ENCODE peak calls at places on chromosomes 2 and 18, in four cellular contexts. X is K562, B is HepG2, A is H1. I is an unnamed sample.

GRCh38 chr2:226447896-226448295 is 351.7 kb downstream of the IRS1 start:
- DNase-seq in X (no peak), B (no peak), A (no peak), I (no peak)

GRCh38 chr2:228599781-228600180 is 418.3 kb upstream of the SPHKAP start:
- DNase-seq in X (no peak), B (no peak), A (no peak), I (no peak)

GRCh38 chr2:187826023-187826422 is 271.8 kb upstream of the TFPI start:
- DNase-seq in X (no peak), B (no peak), A (no peak), I (no peak)

GRCh38 chr2:66437601-66438497 is 2.9 kb downstream of the MEIS1 start:
- DNase-seq in X (no peak), B (no peak), A (no peak), I (no peak)

GRCh38 chr18:46293699-46294300 is 189.6 kb downstream of the HAUS1 start:
- DNase-seq in X (no peak), B (no peak), A (no peak), I (no peak)

GRCh38 chr18:58320907-58321561 is 277.0 kb downstream of the NEDD4L start:
- DNase-seq in X (no peak), B (no peak), A (no peak), I (no peak)

GRCh38 chr2:2743164-2743571 is 412.1 kb upstream of the MYT1L start:
- DNase-seq in X (no peak), B (no peak), A (no peak), I (no peak)

GRCh38 chr2:204353823-204354222 is 191.5 kb upstream of the PARD3B start:
- DNase-seq in X (no peak), B (no peak), A (no peak), I (no peak)

GRCh38 chr2:64202206-64202864 is 58.1 kb upstream of the PELI1 start:
- DNase-seq in X (no peak), B (no peak), A (no peak), I (peak)

GRCh38 chr18:26450989-26451682 is 97.2 kb downstream of the KCTD1 start:
- DNase-seq in X (no peak), B (no peak), A (no peak), I (no peak)

GRCh38 chr2:132598536-132598935 is 71.5 kb downstream of the LYPD1 start:
- DNase-seq in X (no peak), B (no peak), A (no peak), I (no peak)

GRCh38 chr2:150122871-150123588 is 364.4 kb downstream of the RND3 start:
- DNase-seq in X (no peak), B (no peak), A (no peak), I (no peak)

GRCh38 chr18:13450289-13451207 is 232.0 kb downstream of the LDLRAD4 start:
- DNase-seq in X (no peak), B (no peak), A (no peak), I (no peak)

GRCh38 chr18:48767090-48767670 is 183.6 kb downstream of the SMAD7 start:
- DNase-seq in X (no peak), B (no peak), A (no peak), I (no peak)

GRCh38 chr2:189799531-189799930 is 15.3 kb downstream of the PMS1 start:
- DNase-seq in X (no peak), B (no peak), A (no peak), I (no peak)

GRCh38 chr2:176455865-176456291 is 186.6 kb downstream of the MTX2 start:
- DNase-seq in X (no peak), B (no peak), A (no peak), I (no peak)

GRCh38 chr2:148917431-148917830 is 42.4 kb downstream of the KIF5C start:
- DNase-seq in X (no peak), B (no peak), A (no peak), I (no peak)

GRCh38 chr2:71517851-71518250 is 64.5 kb downstream of the DYSF start:
- DNase-seq in X (no peak), B (no peak), A (no peak), I (no peak)

GRCh38 chr2:152847067-152847466 is 128.6 kb downstream of the ARL6IP6 start:
- DNase-seq in X (no peak), B (no peak), A (no peak), I (no peak)

GRCh38 chr18:34890486-34891085 is 150.6 kb upstream of the MAPRE2 start:
- DNase-seq in X (no peak), B (no peak), A (no peak), I (no peak)

GRCh38 chr18:34886162-34886561 is 155.1 kb upstream of the MAPRE2 start:
- DNase-seq in X (no peak), B (no peak), A (no peak), I (no peak)

GRCh38 chr18:34884456-34884855 is 156.8 kb upstream of the MAPRE2 start:
- DNase-seq in X (no peak), B (no peak), A (no peak), I (no peak)

GRCh38 chr18:34892379-34892778 is 148.8 kb upstream of the MAPRE2 start:
- DNase-seq in X (no peak), B (no peak), A (no peak), I (no peak)

DNA sequence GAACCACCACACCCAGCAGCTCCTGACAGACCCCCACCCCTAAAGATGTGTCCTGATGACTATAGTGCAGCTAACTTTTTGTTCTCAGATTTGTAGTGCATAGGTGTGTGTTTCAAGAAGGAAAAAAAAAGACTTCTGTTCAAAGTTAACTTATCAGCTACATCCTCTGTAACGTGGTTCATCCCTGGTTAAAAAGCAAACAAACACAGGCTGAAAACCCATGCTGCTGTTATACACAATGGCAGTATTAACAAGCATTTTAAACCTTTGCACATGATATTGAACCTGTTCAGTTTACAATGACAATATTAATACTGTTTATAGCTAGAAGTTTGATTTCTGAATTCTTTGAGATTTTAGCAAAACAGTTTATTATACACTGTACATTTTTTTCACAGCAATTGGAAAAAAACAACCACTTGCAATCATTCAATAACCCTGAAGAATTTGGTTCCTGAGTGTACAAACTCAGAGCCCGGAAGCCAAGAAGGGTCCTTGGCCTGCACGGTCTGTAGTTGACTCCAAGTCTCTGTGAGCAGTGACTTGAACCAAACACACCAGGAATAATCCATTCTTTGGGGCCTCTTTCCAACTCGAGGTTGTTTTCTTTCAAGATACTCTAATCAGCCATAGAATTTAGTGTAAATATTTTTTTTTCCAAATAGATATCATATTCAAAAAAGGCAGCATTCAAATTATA is 153.2 kb upstream of the MAPRE2 start:
- DNase-seq in X (no peak), B (peak), A (no peak), I (no peak)
- TF ChIP-seq PHF8 in X (no peak), B (no peak), A (no peak), I (no peak)

GRCh38 chr2:101678379-101678778 is 19.1 kb upstream of the MAP4K4 start:
- DNase-seq in X (no peak), B (no peak), A (no peak), I (no peak)

GRCh38 chr2:101673920-101674319 is 23.6 kb upstream of the MAP4K4 start:
- DNase-seq in X (no peak), B (peak), A (no peak), I (no peak)

GRCh38 chr2:101677657-101678056 is 19.9 kb upstream of the MAP4K4 start:
- DNase-seq in X (no peak), B (no peak), A (no peak), I (no peak)

GRCh38 chr2:101672047-101672446 is 25.5 kb upstream of the MAP4K4 start:
- DNase-seq in X (no peak), B (no peak), A (no peak), I (no peak)

DNA sequence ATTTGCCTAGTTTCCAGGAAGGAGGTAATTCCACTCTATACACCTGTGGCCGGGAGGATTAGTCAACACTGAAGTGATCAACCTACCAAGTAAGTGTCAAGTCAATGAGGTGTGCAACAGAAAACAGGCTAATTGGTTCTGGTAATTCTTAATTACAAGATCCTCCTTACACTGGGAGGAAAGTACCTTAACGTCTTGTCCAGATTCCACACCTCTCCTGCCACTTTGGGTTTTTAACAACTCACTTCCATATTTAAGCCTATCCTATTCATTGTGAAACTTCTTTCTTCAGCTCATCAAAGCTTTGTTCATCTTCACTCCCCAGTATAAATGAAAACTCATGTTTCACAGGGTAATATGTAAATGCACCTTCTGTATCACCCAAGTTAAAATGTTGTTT is 22.0 kb upstream of the MAP4K4 start:
- DNase-seq in X (no peak), B (no peak), A (no peak), I (no peak)
- TF ChIP-seq PHF8 in X (no peak), B (no peak), A (no peak), I (no peak)

DNA sequence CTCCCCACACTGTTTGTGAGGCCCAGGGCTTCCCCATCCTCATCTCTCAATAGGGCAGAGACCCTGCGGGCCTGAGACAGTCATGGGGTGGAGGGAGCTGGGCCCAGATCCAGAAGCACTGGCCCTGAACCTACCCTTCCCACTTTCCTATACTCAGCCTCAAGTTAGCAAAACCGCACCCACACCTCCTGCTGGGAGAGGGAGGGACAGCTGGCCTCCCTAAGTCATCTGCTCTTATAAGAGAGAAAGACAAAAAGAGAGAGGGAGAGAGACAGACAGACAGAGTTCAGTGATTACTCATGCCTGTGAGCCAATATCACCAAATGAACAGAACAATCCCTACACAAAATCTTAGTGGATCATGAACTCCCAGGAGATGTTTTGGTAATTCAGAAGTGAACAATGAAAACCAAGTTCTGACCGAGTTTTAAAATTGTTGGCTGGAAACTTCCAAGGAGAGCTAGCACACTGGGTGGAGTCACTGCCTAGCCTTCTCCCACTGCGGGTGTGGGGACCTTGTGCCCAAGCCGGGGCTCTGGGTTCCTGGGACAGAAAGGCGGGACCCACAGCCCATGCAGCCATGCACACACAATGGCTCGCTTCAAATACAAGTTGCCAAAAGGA is 130.5 kb downstream of the PXDN start:
- DNase-seq in X (no peak), B (no peak), A (no peak), I (no peak)
- TF ChIP-seq PHF8 in X (no peak), B (no peak), A (no peak), I (no peak)

GRCh38 chr2:38581193-38582147 is 21.3 kb downstream of the HNRNPLL start:
- DNase-seq in X (peak), B (peak), A (no peak), I (peak)
- TF ChIP-seq PHF8 in X (no peak), B (no peak), A (no peak), I (no peak)

DNA sequence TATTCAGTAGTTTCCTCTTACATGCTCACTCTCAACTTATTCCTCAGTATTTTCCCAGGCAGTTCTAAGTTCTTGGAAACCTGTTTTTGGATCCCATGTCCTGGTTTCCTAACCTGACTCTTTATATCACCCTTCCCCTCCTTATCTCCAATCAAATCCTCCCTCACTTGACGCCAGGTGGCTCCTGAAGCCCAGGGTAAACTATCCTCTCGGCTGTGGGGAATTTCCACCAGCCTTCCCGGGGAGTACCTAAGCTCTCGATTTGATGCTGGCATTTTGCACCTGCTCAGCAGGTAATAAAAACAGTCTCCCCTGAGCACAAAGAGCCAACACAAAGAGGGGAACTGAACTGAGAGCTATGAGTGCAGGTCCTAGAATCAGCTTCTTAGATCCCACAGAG is 538.0 kb downstream of the SLC4A3 start:
- DNase-seq in X (no peak), B (no peak), A (peak), I (no peak)
- TF ChIP-seq PHF8 in X (no peak), B (no peak), A (no peak), I (no peak)

GRCh38 chr2:105235388-105236059 is 6.0 kb upstream of the GPR45 start:
- DNase-seq in X (peak), B (peak), A (peak), I (peak)

GRCh38 chr2:105239924-105240323 is 1.6 kb upstream of the GPR45 start:
- DNase-seq in X (no peak), B (no peak), A (no peak), I (no peak)

GRCh38 chr2:105237045-105237765 is 4.3 kb upstream of the GPR45 start:
- DNase-seq in X (no peak), B (no peak), A (no peak), I (no peak)

GRCh38 chr2:105238664-105239240 is 2.8 kb upstream of the GPR45 start:
- DNase-seq in X (no peak), B (no peak), A (no peak), I (no peak)

GRCh38 chr2:105236060-105236424 is 5.5 kb upstream of the GPR45 start:
- DNase-seq in X (no peak), B (no peak), A (no peak), I (no peak)
- TF ChIP-seq PHF8 in X (no peak), B (no peak), A (no peak), I (no peak)

DNA sequence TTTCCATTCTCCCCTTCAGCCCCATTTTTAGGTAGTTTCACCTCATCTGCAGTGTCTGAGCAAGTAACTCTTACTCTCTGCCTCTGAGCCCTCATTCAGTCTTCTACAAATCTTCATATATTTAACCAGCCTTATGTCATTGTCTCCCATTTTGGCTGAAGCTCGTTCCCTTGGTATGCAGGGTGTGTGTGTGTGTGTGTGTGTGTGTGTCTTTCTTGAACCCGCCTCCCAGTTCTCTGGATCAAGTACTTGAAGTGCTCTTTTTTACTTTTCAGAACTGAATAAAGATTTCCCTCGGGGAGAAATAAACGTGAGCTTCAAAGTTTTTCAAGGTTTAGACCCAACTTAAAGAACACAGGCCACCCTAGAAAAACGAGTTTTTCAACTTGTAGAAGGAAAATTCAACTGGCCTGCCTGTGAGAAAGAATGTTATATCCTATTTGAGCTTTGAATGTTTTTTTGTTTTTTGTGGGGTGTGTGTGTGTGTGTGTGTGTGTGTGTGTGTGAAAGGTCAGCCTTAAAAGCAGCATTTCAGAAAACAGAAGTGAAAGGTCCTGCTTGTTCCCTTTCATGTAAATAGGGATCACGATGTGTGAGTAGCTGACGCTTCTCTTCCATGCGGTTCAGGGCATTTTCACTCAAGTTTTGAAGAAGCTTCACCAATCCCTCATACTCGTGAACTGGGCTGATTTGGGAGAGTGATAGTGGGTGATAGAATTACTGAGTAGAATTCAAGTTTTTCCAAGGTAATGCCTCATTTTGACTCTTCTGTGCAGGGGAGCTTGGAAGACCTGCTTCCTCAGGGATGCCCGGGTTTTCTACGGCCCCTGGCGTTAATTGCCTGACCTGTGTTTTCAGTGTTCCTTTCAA is 50.6 kb upstream of the EML6 start:
- DNase-seq in X (no peak), B (no peak), A (peak), I (no peak)
- TF ChIP-seq PHF8 in X (no peak), B (no peak), A (no peak), I (no peak)

GRCh38 chr2:219511547-219512325 is 2.5 kb upstream of the ASIC4 start:
- DNase-seq in X (peak), B (no peak), A (no peak), I (no peak)
- TF ChIP-seq PHF8 in X (no peak), B (no peak), A (no peak), I (no peak)

GRCh38 chr2:52931660-52932059 is 835.9 kb upstream of the CHAC2 start:
- DNase-seq in X (no peak), B (no peak), A (no peak), I (no peak)
- TF ChIP-seq PHF8 in X (no peak), B (no peak), A (no peak), I (no peak)